ENCODE peak calls at places on chromosomes 1 and 21, in five cellular contexts. V is HCT116, F is H1, A is HepG2, Q is K562. Z is an unnamed sample.

GRCh38 chr1:46645815-46646214 is 22.3 kb downstream of the ATPAF1 start:
- DNase-seq in F (no peak), V (no peak), Q (no peak), A (no peak), Z (no peak)

GRCh38 chr1:94095744-94096469 is 25.0 kb downstream of the ABCA4 start:
- DNase-seq in F (no peak), V (no peak), Q (no peak), A (peak), Z (no peak)

GRCh38 chr1:198556969-198557368 is 16.5 kb upstream of the ATP6V1G3 start:
- DNase-seq in F (no peak), V (no peak), A (no peak), Q (no peak), Z (no peak)

GRCh38 chr1:236759252-236759859 is 35.7 kb upstream of the MTR start:
- DNase-seq in V (peak), Q (peak), F (no peak), A (peak), Z (peak)

GRCh38 chr1:114118351-114118990 is 35.2 kb downstream of the SYT6 start:
- DNase-seq in A (no peak), V (no peak), Q (no peak), F (no peak), Z (no peak)

GRCh38 chr1:192807221-192807967 is 1.4 kb upstream of the RGS2 start:
- DNase-seq in A (no peak), V (no peak), Q (no peak), F (no peak), Z (no peak)

GRCh38 chr1:152565535-152566215 is 905 bp downstream of the LCE3E start:
- DNase-seq in V (no peak), F (no peak), A (no peak), Q (no peak), Z (no peak)

GRCh38 chr1:50929376-50929958 is 30.6 kb downstream of the FAF1 start:
- DNase-seq in F (no peak), Q (no peak), V (peak), A (peak), Z (no peak)

DNA sequence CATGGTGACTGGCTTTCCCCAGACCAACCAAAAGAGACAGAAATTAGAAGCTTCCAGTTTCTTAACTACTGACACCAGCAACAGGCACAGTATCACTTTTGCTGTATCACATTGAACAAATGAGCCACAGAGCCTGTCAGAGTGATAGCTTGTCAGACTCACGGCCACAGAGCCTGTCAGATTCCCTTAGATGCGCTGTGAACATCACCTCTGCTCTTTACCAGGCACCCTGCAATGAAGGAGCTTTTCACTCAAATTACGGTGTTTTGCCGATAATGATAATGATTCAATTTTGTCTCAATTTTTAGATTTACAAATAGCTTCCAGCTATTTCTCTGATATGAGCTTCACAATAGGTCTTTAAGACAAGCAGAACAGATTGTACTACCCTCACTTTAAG is 107.9 kb upstream of the GNG12 start:
- DNase-seq in A (no peak), V (no peak), F (no peak), Q (no peak), Z (no peak)
- TF ChIP-seq JUND in A (no peak), V (no peak), F (no peak), Q (no peak), Z (no peak)

GRCh38 chr1:213723187-213723586 is 264.6 kb upstream of the PROX1 start:
- DNase-seq in A (no peak), Q (no peak), F (no peak), V (no peak), Z (no peak)
- TF ChIP-seq JUND in A (no peak), Q (peak), F (no peak), V (no peak), Z (no peak)

DNA sequence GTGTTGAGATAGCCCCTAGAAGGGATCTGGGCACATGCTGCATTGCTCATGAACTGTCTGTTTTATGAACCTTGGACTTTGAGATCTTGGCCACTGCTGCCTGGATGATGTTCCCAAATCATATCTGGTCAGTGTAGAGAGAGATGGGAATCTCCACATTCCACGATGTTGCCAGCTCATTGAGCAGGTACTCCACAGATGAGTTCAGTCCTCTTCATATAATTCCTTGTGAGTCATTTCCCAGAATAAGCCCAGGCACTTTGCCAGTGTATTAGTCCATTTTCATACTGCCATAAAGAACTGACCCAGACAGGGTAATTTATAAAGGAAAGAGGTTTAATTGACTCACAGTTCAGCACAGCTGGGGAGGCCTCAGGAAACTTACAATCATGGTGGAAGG is 254.0 kb upstream of the RUNX1 start:
- DNase-seq in F (no peak), Q (no peak), V (peak), A (no peak), Z (no peak)
- TF ChIP-seq JUND in F (no peak), Q (no peak), V (peak), A (no peak), Z (no peak)

GRCh38 chr21:44428281-44428942 is 26.9 kb upstream of the LRRC3 start:
- DNase-seq in F (peak), Q (peak), A (peak), V (peak), Z (peak)

GRCh38 chr21:44426663-44427191 is 28.6 kb upstream of the LRRC3 start:
- DNase-seq in F (no peak), Q (no peak), V (no peak), A (no peak), Z (no peak)

GRCh38 chr21:44425895-44426662 is 29.2 kb upstream of the LRRC3 start:
- DNase-seq in F (no peak), A (no peak), Q (no peak), V (no peak), Z (no peak)

GRCh38 chr21:44425307-44425894 is 29.9 kb upstream of the LRRC3 start:
- DNase-seq in Q (no peak), F (no peak), V (peak), A (no peak), Z (peak)

DNA sequence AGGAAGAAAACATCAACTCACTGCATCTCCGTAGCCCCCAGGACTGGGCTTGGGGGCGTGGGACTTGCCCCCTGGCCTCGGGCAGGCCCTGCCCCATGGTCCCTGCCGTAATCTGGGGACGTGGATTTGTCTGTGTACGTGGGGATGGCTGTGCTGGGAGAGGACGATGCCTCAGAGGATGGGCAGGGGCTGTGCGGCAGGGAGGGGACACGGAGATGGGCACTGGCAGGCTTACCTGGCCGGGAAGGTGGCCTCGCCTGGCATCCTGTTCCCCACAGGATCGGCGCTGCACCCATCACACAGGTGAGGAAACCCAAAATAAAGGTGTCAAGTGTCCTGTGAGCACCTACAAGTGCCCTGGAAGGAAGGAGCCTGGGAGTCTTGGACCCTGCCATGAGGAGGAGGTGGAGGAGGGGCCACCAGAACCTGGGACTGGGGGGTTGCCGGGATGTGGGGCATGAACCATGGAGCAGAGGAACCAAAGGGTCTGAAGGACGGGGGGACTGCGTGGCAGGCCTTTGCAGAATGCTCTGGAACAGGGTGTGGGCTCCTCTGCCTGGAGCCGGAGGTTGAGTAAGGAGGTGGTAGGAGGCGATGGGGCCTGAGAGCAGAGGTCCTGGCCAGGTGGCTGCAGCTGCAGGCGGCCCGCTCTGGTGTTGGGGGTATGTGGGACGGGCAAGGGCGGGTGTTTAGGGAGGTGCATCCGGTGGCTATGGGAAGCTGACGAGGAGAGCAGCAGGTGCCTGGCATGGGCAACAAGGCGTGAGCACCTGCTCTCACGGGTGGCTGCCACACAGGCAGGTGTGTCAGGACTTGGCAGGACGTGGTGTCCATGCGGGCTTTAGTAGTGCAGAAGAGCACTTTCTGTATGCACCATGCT is 27.8 kb upstream of the LRRC3 start:
- DNase-seq in A (no peak), V (no peak), F (no peak), Q (no peak), Z (no peak)
- TF ChIP-seq JUND in A (no peak), V (no peak), F (no peak), Q (no peak), Z (no peak)

DNA sequence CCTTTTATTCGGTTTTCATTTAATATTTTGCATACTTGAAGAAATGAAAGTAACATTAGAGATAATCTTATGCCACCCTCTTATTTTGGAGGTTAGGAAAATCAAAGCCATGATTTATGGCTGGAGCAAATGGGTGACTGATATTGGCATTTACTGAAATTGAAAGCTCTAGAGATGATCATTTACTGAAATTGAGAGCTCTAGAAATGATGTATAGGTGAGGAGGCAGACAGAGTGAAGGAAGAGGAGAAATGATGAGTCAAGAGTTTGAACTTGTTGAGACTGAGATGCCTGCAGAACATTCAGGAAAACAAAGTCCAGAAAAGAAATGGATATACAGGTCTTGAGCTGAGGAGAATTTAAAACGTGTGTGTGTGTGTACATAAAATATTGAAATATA is 217.6 kb downstream of the LTN1 start:
- DNase-seq in F (no peak), Q (no peak), A (no peak), V (no peak), Z (no peak)
- TF ChIP-seq JUND in F (no peak), Q (no peak), A (no peak), V (no peak), Z (no peak)

Z was measured in T47D.